ENCODE peak calls at places on chromosomes 2 and 18, in five cellular contexts. H is sigmoid colon, I is transverse colon, W is K562, X is SK-N-SH. U is an unnamed sample.

GRCh38 chr2:41966431-41966893 is 81.4 kb upstream of the PKDCC start:
- DNase-seq in W (no peak), H (peak; percentile 92), I (peak; percentile 73), X (no peak), U (peak; percentile 76)

GRCh38 chr2:53724511-53724910 is 43.1 kb upstream of the CHAC2 start:
- DNase-seq in H (no peak), X (no peak), W (no peak), I (no peak), U (no peak)

GRCh38 chr2:20623241-20623640 is 27.7 kb downstream of the HS1BP3 start:
- DNase-seq in W (no peak), I (no peak), X (no peak), H (no peak), U (no peak)

GRCh38 chr2:56681659-56682396 is 498.0 kb downstream of the CCDC85A start:
- DNase-seq in X (no peak), I (no peak), H (no peak), W (no peak), U (no peak)

GRCh38 chr2:64106481-64106880 is 37.7 kb downstream of the PELI1 start:
- DNase-seq in H (no peak), X (no peak), W (no peak), I (no peak), U (no peak)

GRCh38 chr2:43576983-43577892 is 18.6 kb downstream of the THADA start:
- DNase-seq in H (no peak), W (peak; percentile 59), X (peak; percentile 49), I (no peak), U (no peak)

GRCh38 chr18:56445422-56445821 is 193.0 kb downstream of the TXNL1 start:
- DNase-seq in H (no peak), W (no peak), X (no peak), I (no peak), U (peak; percentile 9)

GRCh38 chr2:240888890-240889573 is 6.9 kb downstream of the MAB21L4 start:
- DNase-seq in X (no peak), W (no peak), I (no peak), H (no peak), U (peak; percentile 48)

GRCh38 chr2:68775272-68775847 is 40.7 kb downstream of the ARHGAP25 start:
- DNase-seq in H (no peak), I (no peak), W (no peak), X (no peak), U (no peak)

GRCh38 chr2:178066890-178067669 is 5.5 kb downstream of the PDE11A start:
- DNase-seq in H (no peak), W (no peak), X (no peak), I (no peak), U (no peak)

DNA sequence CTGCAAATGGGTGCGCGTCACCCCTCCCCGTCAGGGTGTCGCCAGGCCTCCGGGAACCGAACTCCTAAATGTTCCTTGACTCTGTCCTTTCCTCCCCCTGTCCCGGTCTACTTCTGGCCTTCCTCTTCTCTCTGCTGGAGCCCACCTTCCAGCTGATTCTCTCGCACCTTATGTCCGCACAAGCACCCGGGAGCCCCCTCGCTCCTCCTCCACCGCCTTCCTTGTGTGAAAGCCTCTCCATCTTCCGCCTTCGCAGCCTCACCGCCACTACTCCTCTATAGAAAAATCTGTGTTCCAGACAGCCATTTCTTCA is 627 bp upstream of the KIF3C start:
- DNase-seq in X (no peak), H (no peak), W (no peak), I (no peak), U (no peak)
- H3K27ac ChIP-seq in X (peak overlapping the region; percentile 87), H (peak overlapping the region; percentile 74), W (no peak overlapping the region), I (peak overlapping the region; percentile 80), U (peak overlapping the region; percentile 80)

GRCh38 chr2:9235388-9236344 is 29.1 kb downstream of the ASAP2 start:
- DNase-seq in H (no peak), W (no peak), I (no peak), X (peak; percentile 79), U (peak; percentile 52)

GRCh38 chr2:9236867-9237266 is 30.3 kb downstream of the ASAP2 start:
- DNase-seq in W (no peak), X (no peak), I (no peak), H (no peak), U (peak; percentile 37)

GRCh38 chr2:9232166-9232479 is 25.5 kb downstream of the ASAP2 start:
- DNase-seq in H (no peak), I (no peak), X (no peak), W (no peak), U (no peak)

GRCh38 chr2:9232886-9233285 is 26.3 kb downstream of the ASAP2 start:
- DNase-seq in I (no peak), W (no peak), X (peak; percentile 53), H (no peak), U (no peak)

DNA sequence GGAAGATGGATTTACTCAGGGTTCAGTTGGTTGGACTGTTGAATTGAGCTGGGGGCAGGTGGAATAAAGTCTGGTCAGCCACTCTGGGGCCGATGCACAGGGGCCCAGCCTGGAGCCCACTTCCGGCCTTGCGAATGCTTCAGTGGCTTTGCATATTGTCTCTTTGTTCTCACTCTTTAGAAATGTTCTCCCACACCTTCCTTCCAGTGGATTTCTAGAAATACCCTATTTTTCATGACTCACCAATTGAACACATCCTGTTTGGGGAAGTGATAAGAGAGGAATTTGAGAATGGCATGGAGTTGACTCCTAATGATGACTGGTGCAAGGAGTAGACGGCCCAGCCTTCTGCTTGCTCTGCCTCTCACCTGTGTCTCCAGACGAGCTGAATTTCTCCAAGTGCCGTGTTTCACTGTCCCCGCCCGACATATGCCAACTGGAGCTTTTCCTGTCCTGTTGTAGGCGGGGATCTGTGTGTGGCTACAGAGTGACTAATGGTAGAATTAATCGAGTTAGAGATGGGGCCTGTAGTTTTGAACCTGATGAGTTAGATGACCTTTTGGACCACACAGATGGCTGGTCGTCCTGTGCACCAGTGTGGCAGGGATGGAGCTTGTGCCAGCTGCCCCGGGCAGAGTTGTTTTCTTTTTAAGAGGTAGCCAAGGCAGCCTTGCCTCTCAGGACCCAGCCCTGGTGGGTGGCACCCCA is 28.2 kb downstream of the ASAP2 start:
- DNase-seq in I (peak; percentile 46), H (no peak), X (peak; percentile 87), W (peak; percentile 61), U (peak; percentile 45)
- TF ChIP-seq EP300 in I (no peak), H (no peak), X (peak; percentile 97), W (peak; percentile 64), U (no peak)

DNA sequence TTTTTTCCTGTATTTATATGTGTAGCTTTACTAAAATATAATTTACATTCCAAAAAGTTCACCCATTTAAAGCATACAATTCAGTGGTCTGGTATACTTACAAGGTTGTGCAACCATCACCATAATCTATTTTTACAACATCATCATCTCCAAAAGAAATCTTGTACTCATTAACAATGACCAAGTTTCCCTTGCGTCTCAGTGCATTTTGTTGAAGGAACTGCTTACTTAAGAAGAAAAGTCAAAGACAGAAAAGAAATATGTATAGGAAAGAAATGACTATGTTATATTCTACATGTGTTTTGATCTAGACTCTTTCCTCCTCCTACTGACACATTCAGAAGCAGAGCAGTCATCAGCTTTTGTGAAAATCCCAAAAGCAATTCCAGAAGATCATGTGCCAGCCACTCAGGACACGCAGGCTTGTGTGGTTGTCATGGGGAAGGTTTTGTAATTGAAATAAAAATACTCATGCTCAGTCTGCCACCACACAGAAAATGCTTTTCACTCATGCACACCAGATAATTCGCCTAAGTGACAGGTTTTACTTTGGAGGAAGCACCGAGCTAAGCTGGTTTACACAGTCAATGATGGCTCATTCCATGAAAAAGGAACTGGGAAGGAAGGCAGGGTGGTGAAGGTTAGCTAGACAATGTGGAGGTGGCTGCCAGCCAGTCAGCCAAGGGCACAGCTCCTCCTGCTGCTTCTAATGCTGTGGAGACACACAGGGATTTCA is 158.5 kb upstream of the REV1 start:
- DNase-seq in X (no peak), W (no peak), I (no peak), H (no peak), U (no peak)
- TF ChIP-seq POLR2AphosphoS5 in X (no peak), W (no peak), I (no peak), H (peak; percentile 36), U (no peak)

DNA sequence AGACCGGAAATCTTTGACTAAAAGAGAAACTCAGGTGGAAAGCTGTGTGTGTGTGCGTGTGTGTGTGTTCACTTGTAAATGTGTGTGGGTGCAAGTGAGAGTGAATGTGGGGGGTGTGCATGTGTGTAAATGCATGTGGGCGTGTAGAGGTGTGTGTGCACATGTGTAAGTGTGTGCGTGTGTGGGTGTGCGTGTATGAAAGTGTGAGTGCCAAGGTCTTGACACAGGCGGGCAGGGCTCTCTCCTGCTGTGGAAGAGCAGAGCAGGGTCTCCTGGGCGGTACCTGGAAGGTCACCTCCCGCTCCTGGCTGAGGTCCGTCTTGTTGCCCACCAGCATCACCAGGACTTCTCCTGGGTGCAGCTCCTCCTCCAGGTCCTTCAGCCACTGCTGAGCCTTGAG is 10.6 kb downstream of the PRLH start:
- DNase-seq in I (no peak), W (no peak), H (no peak), X (no peak), U (no peak)
- H3K27ac ChIP-seq in I (no peak overlapping the region), W (no peak overlapping the region), H (no peak overlapping the region), X (no peak overlapping the region), U (no peak overlapping the region)